ENCODE peak calls at places on chromosomes 4 and X, in six cellular contexts. U is H1, J is neuronal stem cell, S is H9, I is trophoblast cell, Q is mesenchymal stem cell. O is an unnamed sample.

GRCh38 chr4:145557720-145558119 is 61.5 kb upstream of the MMAA start:
- DNase-seq in U (peak), J (peak), S (peak), I (peak), Q (peak), O (peak)

GRCh38 chr4:76690906-76691275 is 207.1 kb downstream of the SOWAHB start:
- DNase-seq in U (no peak), J (no peak), S (no peak), I (no peak), Q (peak), O (peak)

GRCh38 chr4:20462426-20463175 is 210.9 kb downstream of the SLIT2 start:
- DNase-seq in U (no peak), J (no peak), S (no peak), I (no peak), Q (no peak), O (peak)

GRCh38 chr4:109186458-109186945 is 116.0 kb downstream of the COL25A1 start:
- DNase-seq in U (no peak), J (no peak), S (no peak), I (no peak), Q (no peak), O (no peak)

GRCh38 chrX:1026263-1027015 is 186.0 kb downstream of the CRLF2 start:
- DNase-seq in U (no peak), J (no peak), S (no peak), I (no peak), Q (no peak), O (no peak)

GRCh38 chr4:185165605-185166063 is 22.6 kb downstream of the SLC25A4 start:
- DNase-seq in U (no peak), J (no peak), S (no peak), I (no peak), Q (peak), O (peak)

GRCh38 chrX:121641560-121641959 is 594.1 kb downstream of the GLUD2 start:
- DNase-seq in U (no peak), J (no peak), S (no peak), I (no peak), Q (no peak), O (peak)

GRCh38 chrX:37786666-37787337 is 6.9 kb downstream of the CYBB start:
- DNase-seq in U (no peak), J (no peak), S (no peak), I (no peak), Q (no peak), O (no peak)

GRCh38 chr4:156581282-156581681 is 390.3 kb downstream of the PDGFC start:
- DNase-seq in U (no peak), J (no peak), S (no peak), I (no peak), Q (no peak), O (no peak)

GRCh38 chr4:173883821-173884220 is 353.8 kb upstream of the HAND2 start:
- DNase-seq in U (no peak), J (no peak), S (no peak), I (no peak), Q (peak), O (peak)

GRCh38 chrX:118392726-118393125 is 46.8 kb downstream of the WDR44 start:
- DNase-seq in U (no peak), J (no peak), S (no peak), I (no peak), Q (peak), O (peak)

GRCh38 chr4:139324620-139325019 is 22.3 kb upstream of the NDUFC1 start:
- DNase-seq in U (no peak), J (no peak), S (no peak), I (no peak), Q (no peak), O (no peak)

GRCh38 chr4:185068837-185069236 is 50.5 kb downstream of the HELT start:
- DNase-seq in U (no peak), J (no peak), S (peak), I (no peak), Q (no peak), O (no peak)

GRCh38 chr4:110335399-110335798 is 137.0 kb upstream of the ELOVL6 start:
- DNase-seq in U (no peak), J (no peak), S (no peak), I (peak), Q (no peak), O (no peak)

GRCh38 chrX:131778269-131779218 is 234.7 kb downstream of the OR13H1 start:
- DNase-seq in U (no peak), J (no peak), S (no peak), I (peak), Q (no peak), O (peak)

GRCh38 chr4:137678796-137679195 is 146.5 kb upstream of the PCDH18 start:
- DNase-seq in U (no peak), J (no peak), S (no peak), I (no peak), Q (peak), O (peak)

GRCh38 chr4:52748432-52748831 is 2.8 kb downstream of the ERVMER34-1 start:
- DNase-seq in U (no peak), J (no peak), S (no peak), I (peak), Q (no peak), O (no peak)

GRCh38 chr4:184384056-184384809 is 90.1 kb downstream of the IRF2 start:
- DNase-seq in U (no peak), J (no peak), S (peak), I (no peak), Q (peak), O (peak)

GRCh38 chrX:49290215-49290614 is 13.2 kb upstream of the GAGE10 start:
- DNase-seq in U (no peak), J (no peak), S (no peak), I (no peak), Q (no peak), O (no peak)

GRCh38 chr4:8030121-8030781 is 90.6 kb upstream of the AFAP1 start:
- DNase-seq in U (no peak), J (no peak), S (no peak), I (no peak), Q (no peak), O (no peak)

GRCh38 chr4:184471872-184472539 is 2.3 kb downstream of the IRF2 start:
- DNase-seq in U (no peak), J (no peak), S (no peak), I (no peak), Q (peak), O (peak)

GRCh38 chrX:118356154-118356701 is 10.3 kb downstream of the WDR44 start:
- DNase-seq in U (no peak), J (no peak), S (no peak), I (no peak), Q (no peak), O (no peak)

GRCh38 chr4:76689079-76689817 is 208.7 kb downstream of the SOWAHB start:
- DNase-seq in U (no peak), J (peak), S (peak), I (peak), Q (peak), O (peak)

GRCh38 chrX:153882086-153882498 is 3.9 kb downstream of the L1CAM start:
- DNase-seq in U (no peak), J (no peak), S (no peak), I (no peak), Q (peak), O (peak)

GRCh38 chr4:10579700-10580099 is 104.9 kb downstream of the CLNK start:
- DNase-seq in U (no peak), J (no peak), S (peak), I (no peak), Q (no peak), O (no peak)

GRCh38 chr4:108703370-108703769 is 53.0 kb downstream of the OSTC start:
- DNase-seq in U (no peak), J (no peak), S (no peak), I (no peak), Q (no peak), O (no peak)

GRCh38 chr4:138449938-138450337 is 207.8 kb upstream of the SLC7A11 start:
- DNase-seq in U (no peak), J (no peak), S (no peak), I (no peak), Q (no peak), O (no peak)

GRCh38 chrX:131827935-131828334 is 195.2 kb upstream of the STK26 start:
- DNase-seq in U (no peak), J (peak), S (peak), I (no peak), Q (peak), O (no peak)

GRCh38 chrX:45622538-45622937 is 421.9 kb upstream of the DIPK2B start:
- DNase-seq in U (no peak), J (no peak), S (no peak), I (peak), Q (peak), O (peak)

GRCh38 chr4:2043396-2044118 is 15.6 kb upstream of the NAT8L start:
- DNase-seq in U (no peak), J (no peak), S (no peak), I (no peak), Q (no peak), O (no peak)

GRCh38 chr4:5568931-5569330 is 139.4 kb downstream of the EVC2 start:
- DNase-seq in U (no peak), J (no peak), S (no peak), I (no peak), Q (no peak), O (no peak)

GRCh38 chr4:1449833-1450741 is 43.8 kb upstream of the NKX1-1 start:
- DNase-seq in U (no peak), J (no peak), S (peak), I (no peak), Q (no peak), O (no peak)

GRCh38 chr4:6991771-6992557 is 51.2 kb upstream of the TADA2B start:
- DNase-seq in U (no peak), J (no peak), S (no peak), I (no peak), Q (peak), O (peak)

GRCh38 chrX:29617725-29618124 is 597.6 kb upstream of the MAGEB2 start:
- DNase-seq in U (no peak), J (no peak), S (no peak), I (no peak), Q (no peak), O (no peak)

GRCh38 chrX:47093248-47093647 is 15.0 kb downstream of the RGN start:
- DNase-seq in U (no peak), J (no peak), S (no peak), I (no peak), Q (peak), O (peak)

GRCh38 chr4:159768011-159768410 is 665.1 kb downstream of the RAPGEF2 start:
- DNase-seq in U (no peak), J (no peak), S (no peak), I (no peak), Q (peak), O (no peak)

GRCh38 chr4:166153539-166153938 is 280.5 kb downstream of the TLL1 start:
- DNase-seq in U (no peak), J (no peak), S (no peak), I (no peak), Q (no peak), O (no peak)

GRCh38 chr4:188092824-188093223 is 16.6 kb downstream of the TRIML2 start:
- DNase-seq in U (no peak), J (no peak), S (no peak), I (no peak), Q (no peak), O (peak)

GRCh38 chrX:154596290-154596929 is 11.5 kb downstream of the CTAG1A start:
- DNase-seq in U (peak), J (peak), S (peak), I (peak), Q (peak), O (peak)

GRCh38 chr4:53694666-53695065 is 103.4 kb upstream of the LNX1 start:
- DNase-seq in U (no peak), J (no peak), S (no peak), I (peak), Q (no peak), O (no peak)

GRCh38 chr4:57612279-57612678 is 502.1 kb upstream of the IGFBP7 start:
- DNase-seq in U (no peak), J (no peak), S (no peak), I (no peak), Q (no peak), O (no peak)
- H4K91ac ChIP-seq in U (no peak), J (no peak), S (no peak), I (no peak), Q (no peak), O (no peak)

DNA sequence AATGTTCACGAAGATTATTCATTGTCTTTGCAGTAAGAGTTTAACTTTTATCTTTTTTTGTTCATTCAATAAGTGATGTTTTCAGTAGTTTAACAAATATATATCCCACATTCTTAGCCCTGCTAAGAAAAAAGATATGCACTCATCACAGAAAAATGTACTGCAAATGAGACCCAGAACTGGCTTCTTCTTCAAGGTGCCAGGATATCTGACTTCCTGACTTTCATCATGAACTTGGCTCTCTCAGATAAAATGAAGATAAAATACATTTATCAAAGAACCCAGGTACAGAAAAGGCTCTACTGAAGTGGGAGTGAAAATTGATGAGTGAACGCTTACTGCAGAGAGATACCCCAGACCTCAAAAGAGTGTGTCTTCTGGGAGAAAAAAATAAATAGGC is 177.8 kb upstream of the DKK2 start:
- DNase-seq in U (no peak), J (no peak), S (no peak), I (no peak), Q (no peak), O (peak)
- H4K91ac ChIP-seq in U (no peak), J (no peak), S (no peak), I (no peak), Q (no peak), O (no peak)

GRCh38 chrX:107451754-107452153 is 2.3 kb downstream of the FRMPD3 start:
- DNase-seq in U (no peak), J (peak), S (peak), I (no peak), Q (no peak), O (no peak)
- H4K91ac ChIP-seq in U (no peak), J (no peak), S (no peak), I (no peak), Q (no peak), O (no peak)

GRCh38 chrX:77936299-77936698 is 25.8 kb downstream of the ATP7A start:
- DNase-seq in U (no peak), J (no peak), S (no peak), I (no peak), Q (no peak), O (peak)

GRCh38 chrX:77925764-77926163 is 15.3 kb downstream of the ATP7A start:
- DNase-seq in U (no peak), J (no peak), S (no peak), I (no peak), Q (no peak), O (no peak)

DNA sequence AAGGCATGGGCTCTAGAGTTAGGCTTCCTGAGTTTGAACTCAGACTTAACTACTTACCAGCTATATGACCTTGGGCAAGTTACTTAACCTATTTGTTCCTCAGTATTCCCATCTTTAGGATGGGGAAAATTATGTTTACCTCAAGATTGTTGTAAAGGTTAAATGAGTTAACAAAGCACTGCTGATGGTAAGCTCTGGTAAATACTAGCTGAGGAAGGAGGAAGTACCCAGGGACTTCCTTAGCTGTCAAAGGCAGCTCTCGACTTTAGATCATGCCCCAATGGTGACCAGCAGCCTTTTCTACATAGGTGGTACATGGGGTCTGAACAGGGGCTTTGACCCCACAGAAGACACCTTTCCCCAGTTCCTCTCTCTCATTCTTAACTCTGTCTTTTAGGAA is 20.1 kb downstream of the ATP7A start:
- DNase-seq in U (no peak), J (no peak), S (no peak), I (no peak), Q (no peak), O (no peak)
- H4K91ac ChIP-seq in U (no peak), J (no peak), S (no peak), I (no peak), Q (no peak), O (no peak)

DNA sequence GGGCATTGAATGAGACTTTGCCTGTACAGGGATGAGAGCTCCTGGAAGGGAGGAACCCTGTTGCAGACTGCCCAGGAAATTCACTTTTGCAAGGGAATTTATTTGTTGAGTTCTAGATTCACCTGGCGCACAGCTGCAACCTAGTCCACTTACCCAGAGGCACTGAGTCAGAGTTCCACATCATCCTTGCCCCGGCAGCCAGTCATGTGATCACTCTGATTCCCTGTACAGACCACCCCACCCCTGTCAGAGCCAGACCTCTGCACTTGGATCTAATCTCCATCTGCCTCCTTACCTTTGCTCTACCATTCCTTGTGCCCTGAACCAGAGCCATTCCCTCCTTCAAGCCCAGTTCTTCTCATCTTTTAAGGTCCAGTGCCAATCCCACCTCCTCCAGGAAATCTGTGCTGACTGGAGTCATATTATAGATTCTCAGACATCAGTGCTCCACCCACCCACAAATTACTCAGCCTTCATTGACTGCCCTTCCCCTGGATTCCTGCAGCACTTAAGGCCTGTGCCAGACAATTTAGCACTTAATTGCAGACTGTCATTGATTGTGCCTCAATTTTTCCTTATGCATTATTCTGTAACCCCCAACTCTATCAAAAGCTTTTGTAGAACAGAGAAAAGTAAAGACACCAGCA is 84.1 kb upstream of the MAGEA4 start:
- DNase-seq in U (no peak), J (no peak), S (no peak), I (no peak), Q (no peak), O (no peak)
- H4K91ac ChIP-seq in U (no peak), J (no peak), S (no peak), I (no peak), Q (no peak), O (no peak)